ENCODE peak calls at places on chromosome 4, in eight cellular contexts. O is progenitor cell of endocrine pancreas, N is activated B cell treated with CpG ODN at 0.5 μM for 24 hours, Z is AG09309, M is RWPE2, G is endothelial cell, Q is mesothelial cell of epicardium, D is GM10248. J is an unnamed sample.
A peak's percentile ranks its signal among the peaks of the same experiment; 100 is the strongest.

GRCh38 chr4:27775156-27775555 is 914.5 kb downstream of the STIM2 start:
- DNase-seq in O (no peak), N (no peak), Z (no peak), M (no peak), G (no peak), Q (no peak), D (no peak), J (no peak)

GRCh38 chr4:83686166-83686565 is 150.3 kb downstream of the GPAT3 start:
- DNase-seq in O (no peak), N (no peak), Z (peak; percentile 67), M (peak; percentile 66), G (no peak), Q (no peak), D (no peak), J (no peak)

GRCh38 chr4:79298484-79298883 is 27.4 kb downstream of the NAA11 start:
- DNase-seq in O (no peak), N (no peak), Z (no peak), M (no peak), G (no peak), Q (no peak), D (no peak), J (no peak)

GRCh38 chr4:149835280-149835679 is 19.6 kb upstream of the IQCM start:
- DNase-seq in O (no peak), N (no peak), Z (no peak), M (no peak), G (no peak), Q (no peak), D (no peak), J (no peak)

GRCh38 chr4:54940996-54941395 is 184.4 kb downstream of the KDR start:
- DNase-seq in O (no peak), N (no peak), Z (no peak), M (no peak), G (no peak), Q (no peak), D (no peak), J (no peak)

GRCh38 chr4:183798249-183798920 is 106.7 kb upstream of the STOX2 start:
- DNase-seq in O (peak; percentile 47), N (no peak), Z (no peak), M (no peak), G (peak; percentile 11), Q (no peak), D (no peak), J (no peak)

GRCh38 chr4:136484996-136485395 is 1047.3 kb downstream of the PCDH18 start:
- DNase-seq in O (no peak), N (no peak), Z (no peak), M (no peak), G (no peak), Q (no peak), D (no peak), J (no peak)

GRCh38 chr4:104491826-104492771 is 2.6 kb downstream of the CXXC4 start:
- DNase-seq in O (no peak), N (no peak), Z (no peak), M (no peak), G (no peak), Q (no peak), D (peak; percentile 41), J (no peak)

GRCh38 chr4:145289403-145290076 is 109.2 kb upstream of the OTUD4 start:
- DNase-seq in O (no peak), N (no peak), Z (peak; percentile 46), M (no peak), G (no peak), Q (no peak), D (no peak), J (no peak)

GRCh38 chr4:145546556-145546955 is 64.9 kb downstream of the SMAD1 start:
- DNase-seq in O (no peak), N (no peak), Z (no peak), M (no peak), G (no peak), Q (no peak), D (no peak), J (no peak)

DNA sequence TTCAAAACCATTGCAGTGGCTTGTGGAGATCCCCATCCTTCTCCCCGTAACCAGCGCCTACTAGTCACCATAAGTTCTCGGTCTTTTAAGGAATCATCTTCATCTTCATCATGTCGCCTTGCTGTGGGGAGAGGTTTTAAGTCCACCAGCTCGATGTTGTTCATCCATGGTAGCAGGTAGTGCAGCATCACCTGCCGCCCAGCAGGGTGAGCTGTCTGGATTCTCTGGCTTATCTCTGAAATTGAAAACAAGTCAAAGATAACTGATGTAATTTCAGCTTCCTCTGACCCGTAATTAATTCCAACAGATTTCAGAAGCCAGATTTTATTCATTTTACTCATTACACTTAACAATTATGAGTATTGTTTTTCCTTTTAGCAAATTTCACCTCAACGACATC is 67.4 kb downstream of the ZAR1 start:
- DNase-seq in O (no peak), N (no peak), Z (no peak), M (no peak), G (no peak), Q (no peak), D (no peak), J (no peak)
- TF ChIP-seq CTCF in O (peak; percentile 39), N (no peak), Z (peak; percentile 30), M (peak; percentile 34), G (peak; percentile 23), Q (no peak), D (no peak), J (peak; percentile 53)

DNA sequence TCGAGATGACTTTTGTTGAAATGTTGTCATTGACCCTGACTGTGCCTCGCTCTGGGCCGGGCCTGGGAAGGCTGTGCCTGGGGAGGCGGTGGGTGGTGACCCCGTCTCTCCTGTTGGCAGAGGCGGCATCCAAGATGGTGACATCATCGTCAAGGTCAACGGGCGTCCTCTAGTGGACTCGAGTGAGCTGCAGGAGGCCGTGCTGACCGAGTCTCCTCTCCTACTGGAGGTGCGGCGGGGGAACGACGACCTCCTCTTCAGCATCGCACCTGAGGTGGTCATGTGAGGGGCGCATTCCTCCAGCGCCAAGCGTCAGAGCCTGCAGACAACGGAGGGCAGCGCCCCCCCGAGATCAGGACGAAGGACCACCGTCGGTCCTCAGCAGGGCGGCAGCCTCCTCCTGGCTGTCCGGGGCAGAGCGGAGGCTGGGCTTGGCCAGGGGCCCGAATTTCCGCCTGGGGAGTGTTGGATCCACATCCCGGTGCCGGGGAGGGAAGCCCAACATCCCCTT is 36.4 kb downstream of the HTRA3 start:
- DNase-seq in O (no peak), N (no peak), Z (no peak), M (peak; percentile 59), G (no peak), Q (peak; percentile 15), D (no peak), J (no peak)
- TF ChIP-seq CTCF in O (no peak), N (no peak), Z (no peak), M (no peak), G (no peak), Q (no peak), D (no peak), J (no peak)

GRCh38 chr4:102469806-102470205 is 31.4 kb upstream of the NFKB1 start:
- DNase-seq in O (no peak), N (no peak), Z (no peak), M (no peak), G (no peak), Q (no peak), D (no peak), J (no peak)

GRCh38 chr4:102472441-102473013 is 28.6 kb upstream of the NFKB1 start:
- DNase-seq in O (no peak), N (no peak), Z (no peak), M (no peak), G (no peak), Q (no peak), D (no peak), J (no peak)

GRCh38 chr4:102477657-102478056 is 23.5 kb upstream of the NFKB1 start:
- DNase-seq in O (no peak), N (no peak), Z (no peak), M (no peak), G (no peak), Q (no peak), D (no peak), J (no peak)

GRCh38 chr4:102474736-102475504 is 26.2 kb upstream of the NFKB1 start:
- DNase-seq in O (no peak), N (no peak), Z (no peak), M (no peak), G (no peak), Q (no peak), D (no peak), J (no peak)

DNA sequence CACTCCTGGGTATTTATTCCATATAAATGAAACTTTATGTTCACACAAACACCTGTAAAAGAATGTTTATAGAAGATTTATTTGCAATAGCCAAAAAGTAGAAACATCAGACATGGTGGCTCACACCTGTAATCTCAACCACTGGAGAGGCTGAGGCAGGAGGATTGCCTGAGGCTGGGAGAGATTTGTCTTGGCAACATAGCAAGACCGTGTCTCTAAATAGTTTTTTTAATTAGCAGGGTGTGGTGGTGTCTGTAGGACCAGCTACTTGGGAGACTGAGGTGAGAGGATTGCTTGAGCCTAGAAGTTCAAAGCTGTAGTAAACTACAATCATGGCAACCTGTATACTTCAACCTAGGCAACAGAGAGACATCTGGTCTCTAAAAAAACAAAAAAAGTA is 27.7 kb upstream of the NFKB1 start:
- DNase-seq in O (no peak), N (no peak), Z (no peak), M (no peak), G (no peak), Q (no peak), D (no peak), J (no peak)
- TF ChIP-seq CTCF in O (no peak), N (no peak), Z (no peak), M (no peak), G (no peak), Q (no peak), D (no peak), J (no peak)

GRCh38 chr4:143477487-143477886 is 36.0 kb upstream of the SMARCA5 start:
- DNase-seq in O (no peak), N (no peak), Z (no peak), M (no peak), G (no peak), Q (no peak), D (no peak), J (no peak)

GRCh38 chr4:143486314-143486713 is 27.2 kb upstream of the SMARCA5 start:
- DNase-seq in O (no peak), N (no peak), Z (no peak), M (no peak), G (no peak), Q (no peak), D (no peak), J (no peak)

GRCh38 chr4:143488684-143489083 is 24.8 kb upstream of the SMARCA5 start:
- DNase-seq in O (no peak), N (no peak), Z (no peak), M (no peak), G (no peak), Q (no peak), D (no peak), J (no peak)

GRCh38 chr4:143481361-143481760 is 32.1 kb upstream of the SMARCA5 start:
- DNase-seq in O (no peak), N (no peak), Z (no peak), M (no peak), G (no peak), Q (no peak), D (no peak), J (no peak)

DNA sequence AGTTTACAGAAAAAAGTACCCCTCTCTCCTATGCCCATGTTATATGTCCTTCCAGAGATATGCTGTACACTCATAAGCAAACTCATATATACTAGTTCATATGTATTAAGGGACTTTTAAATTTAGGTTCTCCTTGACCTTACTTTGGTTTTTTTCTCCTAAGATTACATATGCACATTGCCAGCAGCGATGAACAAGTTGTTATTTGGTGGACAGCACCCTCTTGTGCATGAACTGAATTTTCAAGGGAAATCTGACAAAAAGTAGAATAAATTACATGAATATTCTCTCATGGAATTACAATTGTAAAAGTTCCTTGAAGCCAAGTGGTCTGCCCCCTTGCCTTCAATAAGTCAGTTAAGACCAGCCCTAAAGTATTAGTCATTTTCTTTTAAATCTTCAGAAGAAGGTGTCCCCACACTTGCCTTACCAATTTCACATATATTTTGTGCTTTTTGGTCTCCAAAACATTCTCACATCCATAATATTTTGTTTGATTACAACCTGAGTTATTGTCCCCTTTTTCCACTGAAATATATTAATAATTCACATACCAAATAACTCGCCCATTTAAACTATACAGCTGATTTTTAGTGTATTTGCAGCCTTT is 30.6 kb upstream of the SMARCA5 start:
- DNase-seq in O (no peak), N (no peak), Z (peak; percentile 20), M (no peak), G (peak; percentile 35), Q (no peak), D (peak; percentile 31), J (no peak)
- TF ChIP-seq CTCF in O (peak; percentile 67), N (no peak), Z (peak; percentile 65), M (peak; percentile 83), G (peak; percentile 33), Q (peak; percentile 58), D (peak; percentile 58), J (peak; percentile 81)

J was measured in type B pancreatic cell.